ENCODE peak calls at places on chromosome 6, in four cellular contexts. J is naive thymus-derived CD4-positive, alpha-beta T cell; M is astrocyte of the spinal cord; Q is activated T-cell treated with anti-CD3 and anti-CD28 coated beads for 48 hours. E is an unnamed sample.
A peak's percentile ranks its signal among the peaks of the same experiment; 100 is the strongest.

GRCh38 chr6:48472121-48472520 is 361.1 kb upstream of the PTCHD4 start:
- DNase-seq in J (no peak), Q (no peak), M (peak; percentile 5), E (no peak)

GRCh38 chr6:130434174-130434873 is 68.5 kb downstream of the TMEM200A start:
- DNase-seq in J (no peak), Q (no peak), M (peak; percentile 77), E (no peak)

GRCh38 chr6:165662041-165662491 is 975 bp downstream of the PDE10A start:
- DNase-seq in J (no peak), M (peak; percentile 28), Q (no peak), E (no peak)

GRCh38 chr6:39137235-39137634 is 22.2 kb upstream of the SAYSD1 start:
- DNase-seq in Q (no peak), M (peak; percentile 7), J (peak; percentile 28), E (no peak)

GRCh38 chr6:128822271-128822670 is 60.7 kb upstream of the LAMA2 start:
- DNase-seq in J (no peak), M (peak; percentile 58), Q (no peak), E (no peak)

GRCh38 chr6:44682280-44682679 is 294.8 kb downstream of the CDC5L start:
- DNase-seq in Q (no peak), J (no peak), M (no peak), E (no peak)

GRCh38 chr6:38434051-38434450 is 205.7 kb downstream of the BTBD9 start:
- DNase-seq in J (no peak), Q (no peak), M (no peak), E (no peak)

GRCh38 chr6:45538636-45539035 is 160.9 kb upstream of the SUPT3H start:
- DNase-seq in Q (no peak), J (no peak), M (no peak), E (no peak)

GRCh38 chr6:160974304-160974771 is 17.2 kb upstream of the MAP3K4 start:
- DNase-seq in M (peak; percentile 94), Q (no peak), J (no peak), E (no peak)

GRCh38 chr6:44128020-44128917 is 915 bp downstream of the TMEM63B start:
- DNase-seq in M (no peak), J (peak; percentile 13), Q (no peak), E (no peak)

GRCh38 chr6:15417811-15418210 is 171.9 kb downstream of the JARID2 start:
- DNase-seq in J (no peak), M (peak; percentile 90), Q (peak; percentile 45), E (no peak)

GRCh38 chr6:144955853-144956252 is 670.7 kb downstream of the UTRN start:
- DNase-seq in M (peak; percentile 53), Q (no peak), J (no peak), E (no peak)

GRCh38 chr6:142566628-142567396 is 265.0 kb downstream of the ADGRG6 start:
- DNase-seq in J (peak; percentile 59), M (peak; percentile 58), Q (peak; percentile 41), E (peak; percentile 1)

GRCh38 chr6:2797564-2798014 is 32.4 kb downstream of the WRNIP1 start:
- DNase-seq in J (no peak), M (no peak), Q (no peak), E (no peak)

GRCh38 chr6:99491159-99491558 is 24.1 kb downstream of the USP45 start:
- DNase-seq in Q (no peak), J (no peak), M (no peak), E (no peak)

GRCh38 chr6:2783188-2783957 is 18.2 kb downstream of the WRNIP1 start:
- DNase-seq in J (no peak), M (peak; percentile 11), Q (no peak), E (no peak)

GRCh38 chr6:28212510-28213212 is 12.4 kb upstream of the ZSCAN9 start:
- DNase-seq in M (peak; percentile 86), Q (peak; percentile 71), J (no peak), E (peak; percentile 69)

GRCh38 chr6:15512126-15512525 is 150.7 kb downstream of the DTNBP1 start:
- DNase-seq in J (no peak), M (no peak), Q (no peak), E (no peak)

GRCh38 chr6:110554966-110555460 is 78.6 kb upstream of the SLC22A16 start:
- DNase-seq in J (no peak), Q (no peak), M (no peak), E (no peak)

GRCh38 chr6:43436577-43437282 is 9.4 kb downstream of the ABCC10 start:
- DNase-seq in M (peak; percentile 77), J (no peak), Q (no peak), E (no peak)

GRCh38 chr6:140107216-140107615 is 732.8 kb upstream of the CITED2 start:
- DNase-seq in Q (no peak), J (no peak), M (no peak), E (no peak)

GRCh38 chr6:168060521-168060931 is 18.5 kb downstream of the FRMD1 start:
- DNase-seq in Q (no peak), M (peak; percentile 37), J (no peak), E (no peak)

GRCh38 chr6:11343963-11344714 is 111.7 kb upstream of the NEDD9 start:
- DNase-seq in M (no peak), J (no peak), Q (no peak), E (no peak)